ENCODE peak calls at places on chromosomes 16 and 17, in eight cellular contexts. One of them, this sample, is unnamed.

GRCh38 chr17:21303441-21304065 is 19.0 kb downstream of the MAP2K3 start:
- DNase-seq in activated T-cell treated with anti-CD3 and anti-CD28 coated beads, Interleukin-2, amount 50 U/mL, for 72 hours: no peak
- DNase-seq in NCI-H1092 treated with DMSO at 0.1 percent for 48 hours: no peak
- DNase-seq in GM12878: no peak
- DNase-seq in iris pigment epithelial cell: no peak
- DNase-seq in osteocyte: no peak
- DNase-seq in IMR-90: no peak
- DNase-seq in astrocyte of the cerebellum: no peak
- DNase-seq in this sample: no peak

GRCh38 chr16:58021661-58022551 is 3.6 kb upstream of the MMP15 start:
- DNase-seq in activated T-cell treated with anti-CD3 and anti-CD28 coated beads, Interleukin-2, amount 50 U/mL, for 72 hours: no peak
- DNase-seq in NCI-H1092 treated with DMSO at 0.1 percent for 48 hours: no peak
- DNase-seq in GM12878: no peak
- DNase-seq in iris pigment epithelial cell: peak; percentile 67
- DNase-seq in osteocyte: no peak
- DNase-seq in IMR-90: peak; percentile 82
- DNase-seq in astrocyte of the cerebellum: no peak
- DNase-seq in this sample: peak; percentile 79

GRCh38 chr17:55462234-55462633 is 40.6 kb upstream of the MMD start:
- DNase-seq in activated T-cell treated with anti-CD3 and anti-CD28 coated beads, Interleukin-2, amount 50 U/mL, for 72 hours: no peak
- DNase-seq in NCI-H1092 treated with DMSO at 0.1 percent for 48 hours: no peak
- DNase-seq in GM12878: no peak
- DNase-seq in iris pigment epithelial cell: no peak
- DNase-seq in osteocyte: no peak
- DNase-seq in IMR-90: no peak
- DNase-seq in astrocyte of the cerebellum: no peak
- DNase-seq in this sample: no peak

GRCh38 chr17:79545251-79546005 is 65.4 kb downstream of the RBFOX3 start:
- DNase-seq in activated T-cell treated with anti-CD3 and anti-CD28 coated beads, Interleukin-2, amount 50 U/mL, for 72 hours: no peak
- DNase-seq in NCI-H1092 treated with DMSO at 0.1 percent for 48 hours: no peak
- DNase-seq in GM12878: no peak
- DNase-seq in iris pigment epithelial cell: no peak
- DNase-seq in osteocyte: no peak
- DNase-seq in IMR-90: no peak
- DNase-seq in astrocyte of the cerebellum: no peak
- DNase-seq in this sample: no peak

GRCh38 chr17:10631048-10631700 is 25.9 kb downstream of the MYH3 start:
- DNase-seq in activated T-cell treated with anti-CD3 and anti-CD28 coated beads, Interleukin-2, amount 50 U/mL, for 72 hours: peak; percentile 32
- DNase-seq in NCI-H1092 treated with DMSO at 0.1 percent for 48 hours: no peak
- DNase-seq in GM12878: no peak
- DNase-seq in iris pigment epithelial cell: peak; percentile 18
- DNase-seq in osteocyte: no peak
- DNase-seq in IMR-90: peak; percentile 10
- DNase-seq in astrocyte of the cerebellum: no peak
- DNase-seq in this sample: peak; percentile 42

GRCh38 chr16:22388101-22388644 is 13.8 kb upstream of the CDR2 start:
- DNase-seq in activated T-cell treated with anti-CD3 and anti-CD28 coated beads, Interleukin-2, amount 50 U/mL, for 72 hours: no peak
- DNase-seq in NCI-H1092 treated with DMSO at 0.1 percent for 48 hours: no peak
- DNase-seq in GM12878: no peak
- DNase-seq in iris pigment epithelial cell: peak; percentile 28
- DNase-seq in osteocyte: no peak
- DNase-seq in IMR-90: peak; percentile 40
- DNase-seq in astrocyte of the cerebellum: no peak
- DNase-seq in this sample: no peak

GRCh38 chr17:46823657-46824056 is 5.2 kb upstream of the WNT3 start:
- DNase-seq in activated T-cell treated with anti-CD3 and anti-CD28 coated beads, Interleukin-2, amount 50 U/mL, for 72 hours: no peak
- DNase-seq in NCI-H1092 treated with DMSO at 0.1 percent for 48 hours: no peak
- DNase-seq in GM12878: no peak
- DNase-seq in iris pigment epithelial cell: no peak
- DNase-seq in osteocyte: no peak
- DNase-seq in IMR-90: no peak
- DNase-seq in astrocyte of the cerebellum: no peak
- DNase-seq in this sample: no peak

GRCh38 chr17:41801374-41802062 is 10.2 kb downstream of the P3H4 start:
- DNase-seq in activated T-cell treated with anti-CD3 and anti-CD28 coated beads, Interleukin-2, amount 50 U/mL, for 72 hours: peak; percentile 81
- DNase-seq in NCI-H1092 treated with DMSO at 0.1 percent for 48 hours: peak; percentile 61
- DNase-seq in GM12878: no peak
- DNase-seq in iris pigment epithelial cell: peak; percentile 59
- DNase-seq in osteocyte: peak; percentile 93
- DNase-seq in IMR-90: peak; percentile 72
- DNase-seq in astrocyte of the cerebellum: peak; percentile 61
- DNase-seq in this sample: peak; percentile 81

GRCh38 chr17:58320163-58320558 is 8.4 kb downstream of the TSPOAP1 start:
- DNase-seq in activated T-cell treated with anti-CD3 and anti-CD28 coated beads, Interleukin-2, amount 50 U/mL, for 72 hours: no peak
- DNase-seq in NCI-H1092 treated with DMSO at 0.1 percent for 48 hours: no peak
- DNase-seq in GM12878: no peak
- DNase-seq in iris pigment epithelial cell: no peak
- DNase-seq in osteocyte: no peak
- DNase-seq in IMR-90: no peak
- DNase-seq in astrocyte of the cerebellum: no peak
- DNase-seq in this sample: no peak

GRCh38 chr17:44396946-44397345 is 7.5 kb upstream of the ITGA2B start:
- DNase-seq in activated T-cell treated with anti-CD3 and anti-CD28 coated beads, Interleukin-2, amount 50 U/mL, for 72 hours: no peak
- DNase-seq in NCI-H1092 treated with DMSO at 0.1 percent for 48 hours: no peak
- DNase-seq in GM12878: no peak
- DNase-seq in iris pigment epithelial cell: no peak
- DNase-seq in osteocyte: no peak
- DNase-seq in IMR-90: no peak
- DNase-seq in astrocyte of the cerebellum: no peak
- DNase-seq in this sample: no peak

GRCh38 chr16:89096768-89097527 is 3.3 kb downstream of the ACSF3 start:
- DNase-seq in activated T-cell treated with anti-CD3 and anti-CD28 coated beads, Interleukin-2, amount 50 U/mL, for 72 hours: peak; percentile 75
- DNase-seq in NCI-H1092 treated with DMSO at 0.1 percent for 48 hours: no peak
- DNase-seq in GM12878: no peak
- DNase-seq in iris pigment epithelial cell: no peak
- DNase-seq in osteocyte: no peak
- DNase-seq in IMR-90: peak; percentile 12
- DNase-seq in astrocyte of the cerebellum: no peak
- DNase-seq in this sample: no peak

GRCh38 chr17:36008998-36009665 is 7.8 kb upstream of the CCL15 start:
- DNase-seq in activated T-cell treated with anti-CD3 and anti-CD28 coated beads, Interleukin-2, amount 50 U/mL, for 72 hours: no peak
- DNase-seq in NCI-H1092 treated with DMSO at 0.1 percent for 48 hours: no peak
- DNase-seq in GM12878: no peak
- DNase-seq in iris pigment epithelial cell: peak; percentile 6
- DNase-seq in osteocyte: no peak
- DNase-seq in IMR-90: peak; percentile 12
- DNase-seq in astrocyte of the cerebellum: no peak
- DNase-seq in this sample: peak; percentile 39

GRCh38 chr17:30173649-30174048 is 57.0 kb downstream of the NSRP1 start:
- DNase-seq in activated T-cell treated with anti-CD3 and anti-CD28 coated beads, Interleukin-2, amount 50 U/mL, for 72 hours: peak; percentile 31
- DNase-seq in NCI-H1092 treated with DMSO at 0.1 percent for 48 hours: no peak
- DNase-seq in GM12878: peak; percentile 68
- DNase-seq in iris pigment epithelial cell: no peak
- DNase-seq in osteocyte: no peak
- DNase-seq in IMR-90: no peak
- DNase-seq in astrocyte of the cerebellum: no peak
- DNase-seq in this sample: no peak

GRCh38 chr17:65556014-65556909 is 5.2 kb downstream of the AXIN2 start:
- DNase-seq in activated T-cell treated with anti-CD3 and anti-CD28 coated beads, Interleukin-2, amount 50 U/mL, for 72 hours: peak; percentile 92
- DNase-seq in NCI-H1092 treated with DMSO at 0.1 percent for 48 hours: peak; percentile 16
- DNase-seq in GM12878: no peak
- DNase-seq in iris pigment epithelial cell: peak; percentile 61
- DNase-seq in osteocyte: no peak
- DNase-seq in IMR-90: peak; percentile 50
- DNase-seq in astrocyte of the cerebellum: peak; percentile 73
- DNase-seq in this sample: peak; percentile 79

GRCh38 chr16:7268182-7268581 is 64.5 kb upstream of the RBFOX1 start:
- DNase-seq in activated T-cell treated with anti-CD3 and anti-CD28 coated beads, Interleukin-2, amount 50 U/mL, for 72 hours: peak; percentile 1
- DNase-seq in NCI-H1092 treated with DMSO at 0.1 percent for 48 hours: peak; percentile 43
- DNase-seq in GM12878: no peak
- DNase-seq in iris pigment epithelial cell: peak; percentile 3
- DNase-seq in osteocyte: no peak
- DNase-seq in IMR-90: no peak
- DNase-seq in astrocyte of the cerebellum: no peak
- DNase-seq in this sample: peak; percentile 1

GRCh38 chr16:13099822-13100221 is 198.4 kb downstream of the SHISA9 start:
- DNase-seq in activated T-cell treated with anti-CD3 and anti-CD28 coated beads, Interleukin-2, amount 50 U/mL, for 72 hours: no peak
- DNase-seq in NCI-H1092 treated with DMSO at 0.1 percent for 48 hours: no peak
- DNase-seq in GM12878: no peak
- DNase-seq in iris pigment epithelial cell: no peak
- DNase-seq in osteocyte: no peak
- DNase-seq in IMR-90: no peak
- DNase-seq in astrocyte of the cerebellum: no peak
- DNase-seq in this sample: no peak

GRCh38 chr17:76924345-76925332 is 56.4 kb downstream of the MGAT5B start:
- DNase-seq in activated T-cell treated with anti-CD3 and anti-CD28 coated beads, Interleukin-2, amount 50 U/mL, for 72 hours: no peak
- DNase-seq in NCI-H1092 treated with DMSO at 0.1 percent for 48 hours: no peak
- DNase-seq in GM12878: no peak
- DNase-seq in iris pigment epithelial cell: no peak
- DNase-seq in osteocyte: no peak
- DNase-seq in IMR-90: no peak
- DNase-seq in astrocyte of the cerebellum: no peak
- DNase-seq in this sample: peak; percentile 12

GRCh38 chr17:75927286-75927922 is 13.4 kb downstream of the FBF1 start:
- DNase-seq in activated T-cell treated with anti-CD3 and anti-CD28 coated beads, Interleukin-2, amount 50 U/mL, for 72 hours: peak; percentile 7
- DNase-seq in NCI-H1092 treated with DMSO at 0.1 percent for 48 hours: peak; percentile 16
- DNase-seq in GM12878: no peak
- DNase-seq in iris pigment epithelial cell: peak; percentile 8
- DNase-seq in osteocyte: no peak
- DNase-seq in IMR-90: no peak
- DNase-seq in astrocyte of the cerebellum: no peak
- DNase-seq in this sample: peak; percentile 35

GRCh38 chr16:84379731-84380369 is 11.5 kb downstream of the ATP2C2 start:
- DNase-seq in activated T-cell treated with anti-CD3 and anti-CD28 coated beads, Interleukin-2, amount 50 U/mL, for 72 hours: no peak
- DNase-seq in NCI-H1092 treated with DMSO at 0.1 percent for 48 hours: no peak
- DNase-seq in GM12878: no peak
- DNase-seq in iris pigment epithelial cell: no peak
- DNase-seq in osteocyte: no peak
- DNase-seq in IMR-90: no peak
- DNase-seq in astrocyte of the cerebellum: no peak
- DNase-seq in this sample: no peak

This sample was measured in ELR.